ENCODE peak calls at places on chromosomes 16 and 17, in eight cellular contexts. F, R, Y, P, W, V, X and I are unnamed samples.

GRCh38 chr16:57846078-57846697 is 43.9 kb upstream of the KIFC3 start:
- DNase-seq in Y (no peak), P (no peak), V (no peak), R (no peak), X (no peak), F (no peak), W (no peak), I (peak; percentile 25)

GRCh38 chr16:24978370-24978914 is 36.7 kb downstream of the ARHGAP17 start:
- DNase-seq in W (peak; percentile 15), F (no peak), Y (no peak), P (no peak), R (no peak), X (no peak), V (no peak), I (no peak)

GRCh38 chr16:970766-971581 is at the start of gene LMF1:
- DNase-seq in X (peak; percentile 55), Y (peak; percentile 83), R (peak; percentile 79), P (peak; percentile 95), V (peak; percentile 72), W (peak; percentile 97), F (peak; percentile 99), I (peak; percentile 79)

GRCh38 chr16:14509055-14509454 is 121.0 kb downstream of the PARN start:
- DNase-seq in W (peak; percentile 38), F (no peak), V (no peak), R (no peak), P (no peak), X (no peak), Y (peak; percentile 65), I (no peak)

GRCh38 chr17:59530561-59530960 is 34.8 kb upstream of the DHX40 start:
- DNase-seq in P (no peak), F (no peak), Y (no peak), V (no peak), X (no peak), R (no peak), W (no peak), I (no peak)

GRCh38 chr17:17823433-17824118 is 13.2 kb downstream of the SREBF1 start:
- DNase-seq in Y (peak; percentile 28), P (peak; percentile 90), W (peak; percentile 93), X (peak; percentile 38), V (peak; percentile 44), F (peak; percentile 96), R (peak; percentile 86), I (peak; percentile 82)

GRCh38 chr17:19242926-19243325 is 5.8 kb downstream of the EPN2 start:
- DNase-seq in W (no peak), X (no peak), V (no peak), R (no peak), F (no peak), P (no peak), Y (no peak), I (no peak)

GRCh38 chr17:73643012-73643845 is 1.0 kb downstream of the SDK2 start:
- DNase-seq in P (peak; percentile 48), X (no peak), F (peak; percentile 65), W (no peak), R (peak; percentile 14), V (peak; percentile 59), Y (no peak), I (no peak)

GRCh38 chr17:35731932-35732805 is 730 bp downstream of the RASL10B start:
- DNase-seq in W (peak; percentile 46), X (no peak), P (no peak), R (no peak), Y (no peak), V (no peak), F (no peak), I (no peak)